ENCODE peak calls at places on chromosomes 11 and 22, in seven cellular contexts. U is transverse colon, H is colonic mucosa, W is cardiac fibroblast, K is esophagus squamous epithelium, A is GM12878, Q is AG04449. X is an unnamed sample.

GRCh38 chr11:104926771-104927470 is 28.7 kb upstream of the CASP12 start:
- DNase-seq in U (no peak), H (no peak), W (no peak), K (no peak), A (no peak), Q (no peak), X (no peak)

GRCh38 chr11:9758676-9759518 is 95.0 kb downstream of the SWAP70 start:
- DNase-seq in U (peak), H (peak), W (peak), K (no peak), A (no peak), Q (no peak), X (no peak)

GRCh38 chr11:14193644-14194043 is 165.3 kb downstream of the RRAS2 start:
- DNase-seq in U (no peak), H (no peak), W (no peak), K (no peak), A (no peak), Q (no peak), X (no peak)

GRCh38 chr11:29448246-29448877 is 568.5 kb downstream of the KCNA4 start:
- DNase-seq in U (no peak), H (no peak), W (peak), K (no peak), A (no peak), Q (no peak), X (no peak)

GRCh38 chr11:112320668-112321067 is 60.0 kb upstream of the PLET1 start:
- DNase-seq in U (peak), H (peak), W (peak), K (no peak), A (no peak), Q (peak), X (no peak)

GRCh38 chr11:73177380-73178091 is 35.4 kb upstream of the FCHSD2 start:
- DNase-seq in U (no peak), H (no peak), W (no peak), K (no peak), A (no peak), Q (no peak), X (no peak)

GRCh38 chr11:123300874-123301695 is 106.0 kb upstream of the CLMP start:
- DNase-seq in U (no peak), H (no peak), W (peak), K (no peak), A (peak), Q (peak), X (no peak)

GRCh38 chr11:21783954-21784353 is 408.9 kb upstream of the ANO5 start:
- DNase-seq in U (no peak), H (no peak), W (no peak), K (no peak), A (no peak), Q (no peak), X (no peak)

GRCh38 chr11:64389851-64390250 is 30.9 kb downstream of the RPS6KA4 start:
- DNase-seq in U (no peak), H (no peak), W (no peak), K (no peak), A (no peak), Q (no peak), X (no peak)

GRCh38 chr22:23154461-23154860 is 9.2 kb downstream of the RAB36 start:
- DNase-seq in U (no peak), H (no peak), W (no peak), K (no peak), A (no peak), Q (no peak), X (no peak)

GRCh38 chr11:63802637-63803414 is 10.4 kb upstream of the SPINDOC start:
- DNase-seq in U (no peak), H (peak), W (peak), K (no peak), A (no peak), Q (no peak), X (no peak)

GRCh38 chr11:103789957-103790356 is 246.5 kb upstream of the DDI1 start:
- DNase-seq in U (no peak), H (no peak), W (no peak), K (no peak), A (no peak), Q (no peak), X (no peak)

GRCh38 chr22:23498811-23499798 is 81.0 kb downstream of the IGLL1 start:
- DNase-seq in U (no peak), H (no peak), W (no peak), K (no peak), A (no peak), Q (no peak), X (no peak)

GRCh38 chr22:47386812-47387510 is 624.5 kb downstream of the TBC1D22A start:
- DNase-seq in U (no peak), H (no peak), W (no peak), K (no peak), A (no peak), Q (no peak), X (no peak)

GRCh38 chr11:108734956-108735559 is 70.2 kb downstream of the DDX10 start:
- DNase-seq in U (no peak), H (no peak), W (peak), K (no peak), A (no peak), Q (no peak), X (no peak)

GRCh38 chr11:124415356-124415923 is 9.2 kb downstream of the OR8B4 start:
- DNase-seq in U (no peak), H (no peak), W (peak), K (no peak), A (no peak), Q (peak), X (peak)

GRCh38 chr22:25702046-25702445 is 39.9 kb upstream of the MYO18B start:
- DNase-seq in U (no peak), H (no peak), W (peak), K (no peak), A (no peak), Q (no peak), X (no peak)

GRCh38 chr22:46935506-46936377 is 173.3 kb downstream of the TBC1D22A start:
- DNase-seq in U (peak), H (peak), W (no peak), K (no peak), A (no peak), Q (no peak), X (no peak)

GRCh38 chr11:73902303-73902702 is 25.5 kb downstream of the PAAF1 start:
- DNase-seq in U (no peak), H (no peak), W (no peak), K (no peak), A (no peak), Q (no peak), X (no peak)

GRCh38 chr11:58316142-58316541 is 42.7 kb downstream of the OR5B17 start:
- DNase-seq in U (no peak), H (no peak), W (peak), K (no peak), A (no peak), Q (no peak), X (no peak)

GRCh38 chr11:31199403-31199802 is 170.1 kb downstream of the DCDC1 start:
- DNase-seq in U (no peak), H (no peak), W (no peak), K (no peak), A (no peak), Q (no peak), X (no peak)

GRCh38 chr11:94975599-94975998 is 2.1 kb downstream of the KDM4D start:
- DNase-seq in U (no peak), H (no peak), W (no peak), K (no peak), A (no peak), Q (no peak), X (no peak)

GRCh38 chr11:795638-796564 is 2.2 kb downstream of the SLC25A22 start:
- DNase-seq in U (peak), H (peak), W (peak), K (peak), A (no peak), Q (no peak), X (no peak)

GRCh38 chr22:23889620-23890019 is 4.6 kb upstream of the MIF start:
- DNase-seq in U (no peak), H (no peak), W (no peak), K (no peak), A (no peak), Q (no peak), X (no peak)

GRCh38 chr11:105344938-105345337 is 205.4 kb upstream of the CARD18 start:
- DNase-seq in U (no peak), H (no peak), W (peak), K (no peak), A (no peak), Q (no peak), X (no peak)

GRCh38 chr11:5891216-5891800 is 1.7 kb upstream of the OR52E5 start:
- DNase-seq in U (no peak), H (no peak), W (peak), K (no peak), A (peak), Q (no peak), X (no peak)

GRCh38 chr11:118126082-118126838 is 26.4 kb downstream of the SCN4B start:
- DNase-seq in U (no peak), H (no peak), W (no peak), K (no peak), A (no peak), Q (no peak), X (no peak)

GRCh38 chr11:69707156-69707555 is 3.3 kb upstream of the FGF19 start:
- DNase-seq in U (no peak), H (peak), W (no peak), K (no peak), A (no peak), Q (no peak), X (no peak)

GRCh38 chr11:83819936-83820549 is 533.9 kb upstream of the CCDC90B start:
- DNase-seq in U (no peak), H (no peak), W (peak), K (no peak), A (no peak), Q (peak), X (no peak)

GRCh38 chr11:62664405-62665074 is 470 bp downstream of the C11orf98 start:
- DNase-seq in U (peak), H (peak), W (peak), K (no peak), A (no peak), Q (no peak), X (no peak)

GRCh38 chr11:68010058-68011041 is at the start of gene ALDH3B1:
- DNase-seq in U (peak), H (peak), W (peak), K (peak), A (no peak), Q (no peak), X (no peak)

GRCh38 chr11:16825091-16825490 is 86.6 kb downstream of the C11orf58 start:
- DNase-seq in U (no peak), H (no peak), W (no peak), K (no peak), A (no peak), Q (no peak), X (no peak)

GRCh38 chr11:110565690-110566336 is 136.1 kb downstream of the FDX1 start:
- DNase-seq in U (no peak), H (no peak), W (no peak), K (no peak), A (no peak), Q (no peak), X (no peak)

GRCh38 chr11:60345489-60345888 is 18.4 kb downstream of the MS4A6E start:
- DNase-seq in U (peak), H (no peak), W (peak), K (no peak), A (no peak), Q (no peak), X (no peak)
- TF ChIP-seq CTCF in U (no peak), H (peak), W (no peak), K (no peak), A (peak), Q (no peak), X (peak)

GRCh38 chr11:76636826-76637460 is 33.6 kb downstream of the LRRC32 start:
- DNase-seq in U (no peak), H (no peak), W (no peak), K (no peak), A (no peak), Q (no peak), X (no peak)

GRCh38 chr11:76638267-76639197 is 32.0 kb downstream of the LRRC32 start:
- DNase-seq in U (no peak), H (no peak), W (no peak), K (no peak), A (no peak), Q (no peak), X (no peak)

GRCh38 chr11:76639621-76640020 is 30.9 kb downstream of the LRRC32 start:
- DNase-seq in U (no peak), H (peak), W (no peak), K (no peak), A (no peak), Q (no peak), X (no peak)

GRCh38 chr11:76635991-76636520 is 34.5 kb downstream of the LRRC32 start:
- DNase-seq in U (no peak), H (no peak), W (no peak), K (no peak), A (no peak), Q (no peak), X (no peak)

GRCh38 chr11:76637491-76638266 is 32.9 kb downstream of the LRRC32 start:
- DNase-seq in U (peak), H (no peak), W (no peak), K (no peak), A (peak), Q (no peak), X (peak)
- H3K4me3 ChIP-seq in U (no peak), H (no peak), W (no peak), K (no peak), A (no peak), Q (no peak), X (no peak)

GRCh38 chr22:39232246-39232645 is 12.5 kb downstream of the PDGFB start:
- DNase-seq in U (no peak), H (no peak), W (no peak), K (no peak), A (no peak), Q (no peak), X (no peak)

GRCh38 chr22:39231197-39231950 is 13.4 kb downstream of the PDGFB start:
- DNase-seq in U (no peak), H (no peak), W (no peak), K (no peak), A (no peak), Q (no peak), X (no peak)

GRCh38 chr22:39229075-39229474 is 15.7 kb downstream of the PDGFB start:
- DNase-seq in U (no peak), H (no peak), W (no peak), K (no peak), A (no peak), Q (no peak), X (no peak)

GRCh38 chr22:39229688-39230260 is 15.0 kb downstream of the PDGFB start:
- DNase-seq in U (no peak), H (no peak), W (no peak), K (no peak), A (no peak), Q (no peak), X (no peak)

DNA sequence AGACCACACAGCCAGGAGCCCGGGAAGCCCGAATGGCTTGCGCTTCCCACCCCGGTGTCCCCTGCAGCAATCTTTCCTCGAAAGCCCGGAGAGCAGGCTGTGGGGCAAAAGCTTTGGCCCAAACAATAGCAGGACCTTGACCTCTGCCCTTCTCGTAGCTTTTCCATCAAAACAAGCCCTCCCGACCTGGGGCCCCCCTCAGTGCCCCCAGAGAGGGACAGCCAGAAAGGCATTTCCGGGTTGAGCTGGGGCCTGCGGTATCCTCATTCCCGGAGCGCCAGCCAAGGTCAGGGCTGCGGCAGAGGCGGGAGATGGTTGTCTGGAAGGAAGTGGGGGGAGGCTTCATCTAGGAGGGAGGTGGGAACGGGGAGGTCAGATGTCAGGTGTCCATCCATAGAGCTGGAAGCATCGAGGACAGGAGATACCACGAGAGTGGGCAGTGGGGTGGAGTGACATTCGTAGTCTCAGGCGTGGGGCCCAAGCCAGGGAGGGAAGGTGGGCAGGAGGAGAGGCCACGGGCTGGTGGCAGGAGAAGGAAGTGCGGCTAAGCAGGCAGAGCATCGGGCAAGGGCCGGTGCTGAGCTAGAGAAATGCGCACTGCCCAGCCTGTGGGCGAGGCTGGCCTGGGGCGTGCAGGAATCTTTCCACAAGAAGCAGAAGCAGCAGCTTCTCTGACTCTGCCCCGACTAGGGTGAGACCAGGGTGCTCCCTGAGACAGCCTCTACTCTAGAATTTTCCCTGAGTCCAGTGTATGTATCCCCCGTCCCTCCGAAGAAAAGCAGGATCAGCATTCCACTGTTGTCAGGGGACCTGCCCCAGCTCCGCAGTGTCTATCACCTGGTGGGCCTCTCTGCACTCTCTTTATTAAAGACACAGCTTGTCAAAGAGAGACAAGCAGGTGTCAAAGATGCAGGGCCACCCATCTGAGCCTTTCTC is 14.3 kb downstream of the PDGFB start:
- DNase-seq in U (no peak), H (no peak), W (no peak), K (no peak), A (no peak), Q (no peak), X (no peak)
- TF ChIP-seq CTCF in U (no peak), H (no peak), W (no peak), K (no peak), A (no peak), Q (peak), X (no peak)

GRCh38 chr11:102615077-102615893 is 9.8 kb downstream of the MMP20 start:
- DNase-seq in U (no peak), H (no peak), W (no peak), K (no peak), A (no peak), Q (no peak), X (no peak)
- H3K4me3 ChIP-seq in U (no peak), H (no peak), W (no peak), K (no peak), A (no peak), Q (no peak), X (no peak)